ENCODE peak calls at places on chromosomes 3 and 15, in eight cellular contexts. D, T, E, F, H, L, M and B are unnamed samples.

GRCh38 chr15:72161351-72162132 is 36.0 kb downstream of the GRAMD2A start:
- DNase-seq in D (no peak), T (no peak), E (no peak), F (no peak), H (no peak), L (no peak), M (no peak), B (no peak)

GRCh38 chr15:45666119-45666875 is 31.5 kb downstream of the SQOR start:
- DNase-seq in D (no peak), T (no peak), E (no peak), F (no peak), H (no peak), L (no peak), M (no peak), B (no peak)

GRCh38 chr3:137343283-137343682 is 385.5 kb downstream of the IL20RB start:
- DNase-seq in D (no peak), T (no peak), E (no peak), F (no peak), H (no peak), L (no peak), M (no peak), B (no peak)

GRCh38 chr3:187709155-187709554 is 6.8 kb upstream of the RTP2 start:
- DNase-seq in D (no peak), T (no peak), E (no peak), F (no peak), H (no peak), L (no peak), M (no peak), B (no peak)

GRCh38 chr3:134309987-134310700 is 59.5 kb upstream of the RYK start:
- DNase-seq in D (no peak), T (no peak), E (no peak), F (no peak), H (no peak), L (no peak), M (no peak), B (no peak)

GRCh38 chr3:12886106-12886679 is 44.8 kb upstream of the RPL32 start:
- DNase-seq in D (no peak), T (no peak), E (no peak), F (no peak), H (no peak), L (no peak), M (peak), B (no peak)

GRCh38 chr15:98775498-98776230 is 127.3 kb downstream of the IGF1R start:
- DNase-seq in D (no peak), T (no peak), E (no peak), F (no peak), H (no peak), L (no peak), M (no peak), B (no peak)

GRCh38 chr15:59388670-59389069 is 16.0 kb upstream of the MYO1E start:
- DNase-seq in D (no peak), T (peak), E (no peak), F (no peak), H (no peak), L (no peak), M (no peak), B (no peak)

GRCh38 chr3:172530101-172530561 is 6.9 kb upstream of the TNFSF10 start:
- DNase-seq in D (no peak), T (no peak), E (no peak), F (no peak), H (no peak), L (no peak), M (peak), B (no peak)

GRCh38 chr3:152769523-152769922 is 65.4 kb upstream of the P2RY1 start:
- DNase-seq in D (no peak), T (no peak), E (no peak), F (no peak), H (no peak), L (no peak), M (no peak), B (no peak)

GRCh38 chr3:169241928-169242751 is 421.4 kb downstream of the MECOM start:
- DNase-seq in D (no peak), T (no peak), E (no peak), F (no peak), H (no peak), L (no peak), M (no peak), B (no peak)

GRCh38 chr3:50248387-50248786 is 12.4 kb downstream of the GNAI2 start:
- DNase-seq in D (no peak), T (no peak), E (no peak), F (no peak), H (no peak), L (no peak), M (no peak), B (no peak)

GRCh38 chr3:159609620-159610019 is 379.0 kb upstream of the IL12A start:
- DNase-seq in D (no peak), T (no peak), E (no peak), F (no peak), H (no peak), L (no peak), M (no peak), B (no peak)

GRCh38 chr3:27533718-27534578 is 49.8 kb upstream of the SLC4A7 start:
- DNase-seq in D (no peak), T (peak), E (no peak), F (no peak), H (no peak), L (no peak), M (peak), B (peak)

GRCh38 chr3:141795719-141796435 is 32.7 kb downstream of the GRK7 start:
- DNase-seq in D (no peak), T (peak), E (no peak), F (peak), H (no peak), L (no peak), M (peak), B (no peak)

GRCh38 chr3:127210654-127210943 is 17.7 kb downstream of the PRR23E start:
- DNase-seq in D (no peak), T (no peak), E (no peak), F (no peak), H (no peak), L (no peak), M (no peak), B (no peak)